ENCODE peak calls at places on chromosomes 16 and 17, in nine cellular contexts. W, L, J, T, U, E, K, P and H are unnamed samples.

GRCh38 chr17:5686246-5686645 is 101.9 kb upstream of the NLRP1 start:
- DNase-seq in W (no peak), L (no peak), J (no peak), T (no peak), U (no peak), E (no peak), K (no peak), P (peak), H (no peak)

GRCh38 chr17:54015734-54016133 is 193.0 kb downstream of the KIF2B start:
- DNase-seq in W (no peak), L (no peak), J (no peak), T (no peak), U (no peak), E (no peak), K (no peak), P (no peak), H (no peak)

GRCh38 chr16:10828851-10829331 is 10.3 kb upstream of the TVP23A start:
- DNase-seq in W (peak), L (no peak), J (no peak), T (peak), U (peak), E (peak), K (no peak), P (no peak), H (no peak)

GRCh38 chr16:86432691-86433090 is 77.6 kb upstream of the FOXF1 start:
- DNase-seq in W (no peak), L (no peak), J (no peak), T (no peak), U (no peak), E (no peak), K (no peak), P (peak), H (no peak)

GRCh38 chr17:8041249-8041928 is 2.5 kb downstream of the ALOX15B start:
- DNase-seq in W (no peak), L (peak), J (no peak), T (peak), U (no peak), E (peak), K (peak), P (peak), H (peak)

GRCh38 chr17:43328650-43329049 is 70.1 kb upstream of the ARL4D start:
- DNase-seq in W (no peak), L (no peak), J (no peak), T (no peak), U (no peak), E (no peak), K (no peak), P (no peak), H (no peak)

GRCh38 chr17:72472116-72472515 is 351.3 kb downstream of the SOX9 start:
- DNase-seq in W (no peak), L (no peak), J (no peak), T (no peak), U (no peak), E (no peak), K (no peak), P (no peak), H (no peak)

GRCh38 chr17:77836557-77837041 is 121.9 kb upstream of the TNRC6C start:
- DNase-seq in W (no peak), L (peak), J (no peak), T (peak), U (no peak), E (peak), K (no peak), P (no peak), H (peak)

GRCh38 chr17:49393491-49394255 is 21.0 kb downstream of the PHB1 start:
- DNase-seq in W (no peak), L (peak), J (no peak), T (peak), U (no peak), E (no peak), K (no peak), P (no peak), H (no peak)

GRCh38 chr17:78266231-78266631 is 34.8 kb downstream of the TMEM235 start:
- DNase-seq in W (no peak), L (no peak), J (no peak), T (no peak), U (no peak), E (no peak), K (no peak), P (no peak), H (no peak)

GRCh38 chr16:69329369-69330285 is 761 bp downstream of the PDF start:
- DNase-seq in W (peak), L (no peak), J (peak), T (no peak), U (peak), E (peak), K (no peak), P (no peak), H (peak)

GRCh38 chr16:679808-680624 is at the start of gene STUB1:
- DNase-seq in W (peak), L (peak), J (peak), T (peak), U (peak), E (peak), K (peak), P (peak), H (peak)

GRCh38 chr17:28041844-28042656 is 427 bp upstream of the NLK start:
- DNase-seq in W (no peak), L (no peak), J (no peak), T (no peak), U (no peak), E (no peak), K (no peak), P (peak), H (no peak)

GRCh38 chr16:67104061-67104460 is 5.7 kb upstream of the PHAF1 start:
- DNase-seq in W (no peak), L (peak), J (peak), T (peak), U (no peak), E (no peak), K (no peak), P (peak), H (peak)

GRCh38 chr16:8798174-8798527 is 512 bp downstream of the PMM2 start:
- DNase-seq in W (no peak), L (no peak), J (no peak), T (no peak), U (no peak), E (peak), K (peak), P (no peak), H (peak)

GRCh38 chr17:81253358-81254131 is 14.4 kb downstream of the NDUFAF8 start:
- DNase-seq in W (peak), L (peak), J (peak), T (peak), U (no peak), E (no peak), K (no peak), P (peak), H (peak)

DNA sequence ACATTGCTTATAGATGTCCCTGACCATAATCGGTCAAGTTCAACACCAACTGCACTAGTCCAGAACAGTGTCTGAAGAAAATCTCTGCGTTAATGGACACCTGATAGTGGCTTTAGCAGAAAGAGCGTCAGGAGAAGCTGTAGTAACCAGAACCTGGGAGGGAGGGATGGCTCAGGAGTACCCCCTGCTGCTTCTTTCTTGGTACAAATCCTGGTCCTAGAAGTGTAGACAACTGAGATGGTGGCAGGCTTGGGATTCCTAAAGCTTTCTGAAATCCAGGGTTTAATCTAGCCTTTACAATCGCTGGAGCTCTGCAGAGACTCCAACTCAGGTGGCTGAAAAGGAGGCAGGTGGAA is 5.4 kb downstream of the MAP3K14 start:
- DNase-seq in W (no peak), L (no peak), J (no peak), T (no peak), U (no peak), E (no peak), K (no peak), P (peak), H (no peak)
- TF ChIP-seq CTCF in W (no peak), L (no peak), J (no peak), T (peak), U (no peak), E (no peak), K (no peak), P (peak), H (no peak)

GRCh38 chr16:84062734-84063640 is 20.4 kb upstream of the SLC38A8 start:
- DNase-seq in W (peak), L (peak), J (peak), T (peak), U (peak), E (peak), K (peak), P (peak), H (peak)
- TF ChIP-seq CTCF in W (peak), L (peak), J (peak), T (peak), U (peak), E (peak), K (peak), P (peak), H (peak)

DNA sequence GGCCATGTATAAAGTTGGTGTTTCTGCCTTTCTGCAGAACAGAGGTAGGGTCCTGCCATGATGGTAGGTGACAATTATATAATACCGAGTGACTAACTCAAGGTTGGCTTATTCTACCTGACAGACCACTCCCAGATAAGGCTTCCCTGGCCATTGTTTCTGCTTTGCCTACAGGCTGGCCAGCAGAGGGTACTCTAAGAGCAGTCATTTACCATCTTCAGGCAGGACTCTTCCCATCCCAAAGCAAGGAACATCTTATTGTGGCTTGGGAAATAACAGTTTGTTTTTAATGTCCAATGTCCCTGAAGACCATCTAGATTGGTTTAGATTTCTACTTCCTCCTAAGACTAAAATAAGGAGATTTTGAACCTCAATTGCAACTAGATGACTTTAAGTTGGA is 74.1 kb downstream of the SNX11 start:
- DNase-seq in W (no peak), L (peak), J (no peak), T (peak), U (no peak), E (no peak), K (no peak), P (peak), H (no peak)
- TF ChIP-seq CTCF in W (no peak), L (peak), J (peak), T (peak), U (no peak), E (peak), K (no peak), P (peak), H (no peak)

GRCh38 chr16:84611041-84611440 is 6.8 kb downstream of the COTL1 start:
- DNase-seq in W (no peak), L (no peak), J (no peak), T (peak), U (no peak), E (no peak), K (peak), P (no peak), H (no peak)
- TF ChIP-seq CTCF in W (no peak), L (no peak), J (no peak), T (no peak), U (no peak), E (no peak), K (no peak), P (no peak), H (no peak)